ENCODE peak calls at places on chromosomes 2 and 18, in five cellular contexts. T, I, S, R and A are unnamed samples.

GRCh38 chr2:120701096-120701860 is 34.4 kb upstream of the GLI2 start:
- DNase-seq in T (no peak), I (no peak), S (no peak), R (no peak), A (no peak)

GRCh38 chr2:114784046-114784445 is 341.6 kb downstream of the DPP10 start:
- DNase-seq in T (no peak), I (no peak), S (no peak), R (no peak), A (no peak)

GRCh38 chr2:72543527-72544216 is 282.2 kb downstream of the EXOC6B start:
- DNase-seq in T (no peak), I (no peak), S (no peak), R (no peak), A (no peak)

GRCh38 chr2:240865391-240865790 is 3.2 kb upstream of the AGXT start:
- DNase-seq in T (no peak), I (no peak), S (no peak), R (no peak), A (no peak)

GRCh38 chr2:100976634-100977391 is 25.3 kb upstream of the RPL31 start:
- DNase-seq in T (no peak), I (no peak), S (no peak), R (peak), A (no peak)

GRCh38 chr18:59467497-59467896 is 108.4 kb upstream of the LMAN1 start:
- DNase-seq in T (no peak), I (no peak), S (no peak), R (no peak), A (no peak)

GRCh38 chr18:56233595-56233994 is 404.8 kb downstream of the TXNL1 start:
- DNase-seq in T (no peak), I (peak), S (no peak), R (peak), A (no peak)

GRCh38 chr2:84880645-84881521 is at the start of gene TRABD2A:
- DNase-seq in T (no peak), I (no peak), S (no peak), R (no peak), A (no peak)

GRCh38 chr18:49461602-49461977 is 1.1 kb upstream of the DYM start:
- DNase-seq in T (no peak), I (no peak), S (no peak), R (no peak), A (no peak)

GRCh38 chr2:241796209-241796608 is 12.8 kb upstream of the NEU4 start:
- DNase-seq in T (peak), I (no peak), S (no peak), R (no peak), A (no peak)

GRCh38 chr2:2913601-2914120 is 464.0 kb downstream of the EIPR1 start:
- DNase-seq in T (no peak), I (no peak), S (no peak), R (no peak), A (no peak)

GRCh38 chr18:72762505-72763122 is 105.2 kb downstream of the NETO1 start:
- DNase-seq in T (no peak), I (peak), S (no peak), R (peak), A (no peak)

GRCh38 chr2:100819365-100820345 is at the start of gene NPAS2:
- DNase-seq in T (peak), I (peak), S (peak), R (peak), A (no peak)

GRCh38 chr18:65439184-65439583 is 311.6 kb upstream of the CDH7 start:
- DNase-seq in T (no peak), I (no peak), S (no peak), R (peak), A (no peak)

GRCh38 chr2:150526827-150527226 is 39.4 kb upstream of the RND3 start:
- DNase-seq in T (no peak), I (peak), S (no peak), R (peak), A (no peak)

GRCh38 chr2:216860738-216861137 is 874 bp upstream of the TNP1 start:
- DNase-seq in T (no peak), I (no peak), S (no peak), R (no peak), A (no peak)

GRCh38 chr2:202743613-202744012 is 108.8 kb downstream of the FAM117B start:
- DNase-seq in T (no peak), I (no peak), S (no peak), R (no peak), A (no peak)

GRCh38 chr2:53450885-53451284 is 316.7 kb upstream of the CHAC2 start:
- DNase-seq in T (no peak), I (no peak), S (no peak), R (no peak), A (no peak)

GRCh38 chr18:57052759-57053158 is 94.1 kb upstream of the BOD1L2 start:
- DNase-seq in T (no peak), I (no peak), S (no peak), R (no peak), A (no peak)

GRCh38 chr2:126664234-126664633 is 8.3 kb downstream of the GYPC start:
- DNase-seq in T (no peak), I (no peak), S (no peak), R (no peak), A (no peak)

GRCh38 chr2:231184319-231184718 is 14.1 kb upstream of the ARMC9 start:
- DNase-seq in T (no peak), I (no peak), S (peak), R (no peak), A (no peak)

GRCh38 chr2:38708900-38709321 is 42.2 kb downstream of the SRSF7 start:
- DNase-seq in T (no peak), I (no peak), S (no peak), R (no peak), A (no peak)

GRCh38 chr18:26471826-26472225 is 76.5 kb downstream of the KCTD1 start:
- DNase-seq in T (no peak), I (no peak), S (no peak), R (no peak), A (no peak)

GRCh38 chr2:99617811-99618210 is 128.0 kb upstream of the REV1 start:
- DNase-seq in T (no peak), I (no peak), S (no peak), R (no peak), A (no peak)

GRCh38 chr2:99611786-99612185 is 122.0 kb upstream of the REV1 start:
- DNase-seq in T (no peak), I (no peak), S (no peak), R (no peak), A (no peak)

GRCh38 chr2:99615247-99615771 is 125.5 kb upstream of the REV1 start:
- DNase-seq in T (no peak), I (no peak), S (no peak), R (no peak), A (no peak)

GRCh38 chr2:99611034-99611433 is 121.2 kb upstream of the REV1 start:
- DNase-seq in T (no peak), I (no peak), S (no peak), R (no peak), A (no peak)

DNA sequence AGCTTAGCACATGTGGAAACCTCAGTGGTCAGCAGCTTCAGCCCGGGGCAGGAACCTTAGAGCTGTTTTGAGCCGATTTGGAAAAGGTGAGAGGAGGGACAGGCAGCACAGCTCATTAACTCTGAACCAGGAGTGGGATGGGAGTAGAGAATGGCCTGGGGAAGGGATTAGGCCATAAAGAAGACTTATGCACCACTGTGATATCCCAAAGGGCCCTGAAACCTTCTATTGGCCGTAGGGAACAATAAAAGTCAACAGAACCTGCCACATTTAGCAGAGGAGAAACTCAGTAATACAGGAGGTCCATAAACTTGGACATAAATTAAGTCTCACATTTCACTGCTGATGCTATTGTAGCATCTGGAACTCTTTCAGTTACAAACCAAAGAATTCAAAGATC is 124.2 kb upstream of the REV1 start:
- DNase-seq in T (no peak), I (no peak), S (no peak), R (no peak), A (no peak)
- TF ChIP-seq CTCF in T (no peak), I (no peak), S (no peak), R (no peak), A (no peak)

GRCh38 chr2:163637876-163638275 is 97.9 kb downstream of the FIGN start:
- DNase-seq in T (no peak), I (no peak), S (no peak), R (no peak), A (no peak)
- TF ChIP-seq CTCF in T (no peak), I (no peak), S (no peak), R (no peak), A (no peak)

GRCh38 chr2:207115715-207116364 is 49.9 kb downstream of the KLF7 start:
- DNase-seq in T (no peak), I (peak), S (no peak), R (peak), A (no peak)
- TF ChIP-seq CTCF in T (no peak), I (peak), S (no peak), R (peak), A (no peak)

GRCh38 chr2:189347540-189347939 is 93.7 kb upstream of the WDR75 start:
- DNase-seq in T (peak), I (peak), S (no peak), R (peak), A (no peak)
- TF ChIP-seq CTCF in T (no peak), I (peak), S (no peak), R (peak), A (no peak)

GRCh38 chr2:237128026-237128703 is 42.5 kb downstream of the COPS8 start:
- DNase-seq in T (peak), I (peak), S (no peak), R (peak), A (peak)
- TF ChIP-seq CTCF in T (no peak), I (peak), S (no peak), R (peak), A (no peak)